ENCODE peak calls at places on chromosome X, in seven cellular contexts. U is transverse colon, J is A549, W is endothelial cell of umbilical vein, V is PC-3, A is fibroblast of lung, L is astrocyte of the spinal cord. M is an unnamed sample.

GRCh38 chrX:130083656-130084382 is 26.5 kb downstream of the ELF4 start:
- DNase-seq in U (no peak), J (no peak), W (no peak), V (no peak), A (no peak), L (no peak), M (no peak)

GRCh38 chrX:131901581-131901980 is 121.5 kb upstream of the STK26 start:
- DNase-seq in U (no peak), J (no peak), W (no peak), V (no peak), A (no peak), L (no peak), M (no peak)

GRCh38 chrX:112270991-112271390 is 188.4 kb upstream of the TRPC5 start:
- DNase-seq in U (no peak), J (no peak), W (no peak), V (no peak), A (no peak), L (no peak), M (no peak)

GRCh38 chrX:24426921-24427746 is 38.0 kb upstream of the PDK3 start:
- DNase-seq in U (peak; percentile 12), J (no peak), W (peak; percentile 10), V (no peak), A (peak; percentile 5), L (peak; percentile 1), M (no peak)

GRCh38 chrX:125436855-125437254 is 117.2 kb downstream of the TEX13C start:
- DNase-seq in U (no peak), J (peak; percentile 20), W (no peak), V (peak; percentile 50), A (no peak), L (peak; percentile 9), M (peak; percentile 49)

GRCh38 chrX:50927127-50927526 is 16.6 kb downstream of the BMP15 start:
- DNase-seq in U (no peak), J (no peak), W (no peak), V (no peak), A (no peak), L (no peak), M (no peak)

GRCh38 chrX:110418857-110419249 is 60.2 kb downstream of the RTL9 start:
- DNase-seq in U (no peak), J (no peak), W (no peak), V (peak; percentile 41), A (peak; percentile 78), L (peak; percentile 64), M (no peak)

GRCh38 chrX:11435568-11435967 is 142.4 kb downstream of the AMELX start:
- DNase-seq in U (no peak), J (no peak), W (peak; percentile 16), V (no peak), A (peak; percentile 93), L (peak; percentile 77), M (no peak)

GRCh38 chrX:54044877-54045328 is 630 bp upstream of the PHF8 start:
- DNase-seq in U (no peak), J (no peak), W (no peak), V (peak; percentile 6), A (no peak), L (no peak), M (no peak)

GRCh38 chrX:39327255-39327654 is 526.0 kb downstream of the MID1IP1 start:
- DNase-seq in U (no peak), J (no peak), W (peak; percentile 11), V (no peak), A (no peak), L (no peak), M (no peak)

GRCh38 chrX:3811331-3812311 is 98.2 kb upstream of the PRKX start:
- DNase-seq in U (peak; percentile 28), J (peak; percentile 48), W (no peak), V (no peak), A (peak; percentile 39), L (peak; percentile 56), M (peak; percentile 23)
- TF ChIP-seq CTCF in U (peak; percentile 5), J (peak; percentile 65), W (no peak), V (no peak), A (peak; percentile 45), L (peak; percentile 74), M (peak; percentile 25)

GRCh38 chrX:17046478-17047097 is 100.1 kb downstream of the REPS2 start:
- DNase-seq in U (peak; percentile 67), J (peak; percentile 77), W (peak; percentile 62), V (peak; percentile 77), A (peak; percentile 63), L (peak; percentile 69), M (peak; percentile 80)
- TF ChIP-seq CTCF in U (peak; percentile 67), J (peak; percentile 70), W (peak; percentile 50), V (peak; percentile 83), A (peak; percentile 67), L (peak; percentile 78), M (peak; percentile 87)

DNA sequence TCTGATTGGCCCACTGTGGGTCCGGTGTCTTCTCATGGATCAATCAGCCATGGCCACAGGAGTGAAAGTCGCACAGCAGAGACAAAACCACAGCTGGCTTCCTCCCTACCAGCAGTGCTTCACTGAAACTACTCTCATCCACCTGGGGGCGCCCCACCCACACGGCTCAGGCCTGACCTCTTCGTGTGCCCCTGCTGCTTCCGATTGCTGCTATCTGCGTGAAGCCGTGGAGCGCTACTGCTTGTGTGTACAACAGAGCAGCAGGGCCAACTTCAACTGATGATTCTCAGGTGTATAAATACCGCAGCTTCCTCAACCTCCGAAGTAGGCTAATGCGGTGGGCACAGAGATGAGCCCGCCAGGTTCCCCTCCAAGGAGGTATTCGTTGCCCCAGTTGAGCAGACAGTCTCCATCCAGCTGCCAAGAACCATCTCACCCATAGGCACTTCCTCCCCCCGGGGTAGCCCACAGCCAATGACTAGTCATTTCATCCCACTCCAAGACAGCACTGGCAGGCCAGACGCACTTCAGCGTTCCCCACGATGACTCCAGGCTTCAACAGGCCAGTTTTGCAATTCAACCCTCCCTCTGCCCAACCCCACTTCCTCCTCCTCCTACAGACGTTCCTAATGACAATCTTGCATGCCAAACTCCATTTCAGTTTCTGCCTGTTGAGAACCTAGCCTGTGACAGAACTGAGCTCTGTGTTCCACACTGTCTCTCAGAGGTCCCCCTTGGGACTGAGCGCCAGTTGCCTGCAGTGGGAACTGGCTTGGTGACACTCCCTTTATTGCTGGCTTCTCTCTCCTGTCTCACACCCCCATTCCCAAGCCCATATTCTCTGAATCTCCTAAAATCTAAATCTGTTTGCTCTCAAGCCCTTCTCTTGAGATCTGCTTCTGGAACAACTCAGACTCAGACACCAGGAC is 41.3 kb upstream of the ATP6AP2 start:
- DNase-seq in U (peak; percentile 49), J (no peak), W (no peak), V (no peak), A (peak; percentile 60), L (peak; percentile 16), M (peak; percentile 27)
- TF ChIP-seq CTCF in U (no peak), J (no peak), W (no peak), V (no peak), A (no peak), L (peak; percentile 9), M (no peak)

GRCh38 chrX:143437439-143437838 is 79.8 kb downstream of the SPANXN3 start:
- DNase-seq in U (no peak), J (peak; percentile 0), W (no peak), V (peak; percentile 60), A (no peak), L (peak; percentile 11), M (peak; percentile 52)
- TF ChIP-seq CTCF in U (peak; percentile 20), J (no peak), W (no peak), V (peak; percentile 68), A (no peak), L (peak; percentile 30), M (peak; percentile 51)

GRCh38 chrX:122622800-122623199 is 561.3 kb upstream of the GRIA3 start:
- DNase-seq in U (peak; percentile 9), J (no peak), W (no peak), V (no peak), A (peak; percentile 33), L (no peak), M (no peak)

GRCh38 chrX:122625239-122625638 is 558.8 kb upstream of the GRIA3 start:
- DNase-seq in U (no peak), J (no peak), W (no peak), V (no peak), A (peak; percentile 66), L (no peak), M (no peak)

GRCh38 chrX:122626871-122627270 is 557.2 kb upstream of the GRIA3 start:
- DNase-seq in U (no peak), J (no peak), W (no peak), V (peak; percentile 12), A (peak; percentile 82), L (no peak), M (peak; percentile 40)

GRCh38 chrX:122625821-122626220 is 558.3 kb upstream of the GRIA3 start:
- DNase-seq in U (no peak), J (no peak), W (no peak), V (peak; percentile 2), A (peak; percentile 87), L (peak; percentile 3), M (peak; percentile 35)
- TF ChIP-seq CTCF in U (no peak), J (no peak), W (no peak), V (no peak), A (no peak), L (no peak), M (no peak)

M was measured in MCF 10A.